ENCODE peak calls at places on chromosome 12, in eight cellular contexts. R, B, U, G, X, I, S and C are unnamed samples.

GRCh38 chr12:2390133-2390532 is 337.3 kb downstream of the CACNA1C start:
- DNase-seq in R (no peak), B (peak), U (no peak), G (no peak), X (no peak), I (no peak), S (no peak), C (no peak)

GRCh38 chr12:85422766-85423165 is 142.7 kb downstream of the ALX1 start:
- DNase-seq in R (no peak), B (no peak), U (no peak), G (no peak), X (peak), I (no peak), S (no peak), C (no peak)

GRCh38 chr12:13692332-13692731 is 289.1 kb downstream of the GRIN2B start:
- DNase-seq in R (no peak), B (no peak), U (no peak), G (no peak), X (no peak), I (no peak), S (no peak), C (no peak)

GRCh38 chr12:91138337-91138905 is 27.1 kb upstream of the LUM start:
- DNase-seq in R (no peak), B (peak), U (no peak), G (no peak), X (no peak), I (peak), S (peak), C (no peak)

GRCh38 chr12:116964004-116964739 is 53.4 kb downstream of the FBXW8 start:
- DNase-seq in R (peak), B (peak), U (no peak), G (no peak), X (no peak), I (no peak), S (no peak), C (no peak)

GRCh38 chr12:75548879-75549278 is 37.5 kb upstream of the KRR1 start:
- DNase-seq in R (no peak), B (no peak), U (no peak), G (no peak), X (no peak), I (no peak), S (no peak), C (no peak)

GRCh38 chr12:115774148-115774905 is 503.2 kb downstream of the MED13L start:
- DNase-seq in R (no peak), B (no peak), U (no peak), G (peak), X (peak), I (no peak), S (no peak), C (no peak)

GRCh38 chr12:81987351-81987750 is 228.2 kb upstream of the PPFIA2 start:
- DNase-seq in R (no peak), B (no peak), U (no peak), G (no peak), X (no peak), I (no peak), S (no peak), C (no peak)

GRCh38 chr12:63935361-63935760 is 90.9 kb downstream of the SRGAP1 start:
- DNase-seq in R (no peak), B (no peak), U (no peak), G (no peak), X (no peak), I (no peak), S (peak), C (no peak)

GRCh38 chr12:6457220-6457945 is 5.5 kb downstream of the TAPBPL start:
- DNase-seq in R (no peak), B (no peak), U (no peak), G (no peak), X (no peak), I (no peak), S (no peak), C (no peak)

GRCh38 chr12:102478416-102479098 is 1.8 kb downstream of the IGF1 start:
- DNase-seq in R (no peak), B (peak), U (no peak), G (no peak), X (no peak), I (no peak), S (no peak), C (no peak)

GRCh38 chr12:114369088-114369487 is 36.9 kb downstream of the TBX5 start:
- DNase-seq in R (no peak), B (no peak), U (no peak), G (no peak), X (no peak), I (no peak), S (peak), C (no peak)

GRCh38 chr12:67237231-67237630 is 31.9 kb upstream of the CAND1 start:
- DNase-seq in R (no peak), B (peak), U (no peak), G (no peak), X (no peak), I (no peak), S (no peak), C (no peak)

GRCh38 chr12:115846516-115846915 is 431.0 kb downstream of the MED13L start:
- DNase-seq in R (no peak), B (peak), U (no peak), G (no peak), X (no peak), I (no peak), S (no peak), C (no peak)

GRCh38 chr12:2137707-2138106 is 84.9 kb downstream of the CACNA1C start:
- DNase-seq in R (no peak), B (no peak), U (no peak), G (no peak), X (no peak), I (no peak), S (peak), C (no peak)

GRCh38 chr12:105574056-105574715 is 243.7 kb downstream of the C12orf75 start:
- DNase-seq in R (no peak), B (no peak), U (no peak), G (no peak), X (no peak), I (no peak), S (no peak), C (no peak)

GRCh38 chr12:109289004-109289403 is 20.1 kb downstream of the FOXN4 start:
- DNase-seq in R (no peak), B (no peak), U (no peak), G (no peak), X (no peak), I (no peak), S (no peak), C (no peak)

GRCh38 chr12:120978296-120979219 is at the start of gene HNF1A:
- DNase-seq in R (no peak), B (no peak), U (no peak), G (no peak), X (peak), I (no peak), S (no peak), C (no peak)

GRCh38 chr12:132343294-132343972 is 14.0 kb upstream of the GALNT9 start:
- DNase-seq in R (no peak), B (no peak), U (no peak), G (no peak), X (no peak), I (no peak), S (no peak), C (no peak)

GRCh38 chr12:47155457-47156166 is 75.9 kb upstream of the AMIGO2 start:
- DNase-seq in R (peak), B (no peak), U (no peak), G (no peak), X (peak), I (no peak), S (peak), C (no peak)

GRCh38 chr12:115709410-115710065 is 568.0 kb downstream of the MED13L start:
- DNase-seq in R (no peak), B (no peak), U (no peak), G (no peak), X (no peak), I (peak), S (peak), C (no peak)

GRCh38 chr12:65522956-65523857 is 244.7 kb downstream of the MSRB3 start:
- DNase-seq in R (peak), B (no peak), U (no peak), G (no peak), X (no peak), I (no peak), S (peak), C (no peak)

GRCh38 chr12:4145990-4146859 is 127.3 kb upstream of the CCND2 start:
- DNase-seq in R (no peak), B (peak), U (no peak), G (no peak), X (no peak), I (no peak), S (no peak), C (no peak)
- H3K4me3 ChIP-seq in R (no peak), B (no peak), U (no peak), G (no peak), X (no peak), I (no peak), S (no peak), C (no peak)

GRCh38 chr12:42756841-42757661 is 167.5 kb upstream of the PRICKLE1 start:
- DNase-seq in R (peak), B (peak), U (no peak), G (peak), X (peak), I (no peak), S (peak), C (no peak)
- H3K4me3 ChIP-seq in R (no peak), B (peak), U (no peak), G (peak), X (no peak), I (no peak), S (no peak), C (no peak)

DNA sequence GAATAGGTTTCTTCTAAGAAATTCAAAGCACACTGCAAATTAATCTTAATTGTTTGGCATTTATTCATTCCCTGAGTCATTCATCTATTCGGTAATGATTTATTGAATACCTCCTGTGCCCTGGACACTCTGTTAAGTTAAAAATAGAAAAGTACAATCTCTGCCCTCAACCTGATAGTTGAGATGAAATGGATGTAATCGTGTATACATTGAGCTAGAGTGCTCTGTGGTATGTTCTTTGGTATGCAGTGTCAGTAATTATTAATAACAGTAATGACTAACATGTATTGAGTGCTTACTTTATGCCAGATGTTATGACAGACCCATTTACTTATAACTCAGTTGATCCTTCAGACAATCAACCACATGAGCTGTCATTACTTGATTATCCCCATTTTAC is 47.6 kb downstream of the UTP20 start:
- DNase-seq in R (no peak), B (no peak), U (no peak), G (no peak), X (no peak), I (no peak), S (no peak), C (no peak)
- H3K4me3 ChIP-seq in R (no peak), B (no peak), U (no peak), G (no peak), X (no peak), I (no peak), S (no peak), C (no peak)

GRCh38 chr12:56874821-56875220 is 59.4 kb downstream of the SDR9C7 start:
- DNase-seq in R (no peak), B (no peak), U (no peak), G (no peak), X (no peak), I (no peak), S (peak), C (no peak)

GRCh38 chr12:56878010-56878339 is 56.2 kb downstream of the SDR9C7 start:
- DNase-seq in R (no peak), B (no peak), U (no peak), G (no peak), X (peak), I (no peak), S (peak), C (no peak)

GRCh38 chr12:56872366-56872765 is 61.8 kb downstream of the SDR9C7 start:
- DNase-seq in R (peak), B (no peak), U (no peak), G (no peak), X (no peak), I (no peak), S (no peak), C (no peak)

GRCh38 chr12:56877195-56878009 is 56.8 kb downstream of the SDR9C7 start:
- DNase-seq in R (no peak), B (no peak), U (no peak), G (no peak), X (no peak), I (no peak), S (no peak), C (no peak)

GRCh38 chr12:56873382-56873781 is 60.8 kb downstream of the SDR9C7 start:
- DNase-seq in R (no peak), B (no peak), U (no peak), G (no peak), X (no peak), I (no peak), S (no peak), C (no peak)
- H3K4me3 ChIP-seq in R (no peak), B (no peak), U (no peak), G (no peak), X (no peak), I (no peak), S (no peak), C (no peak)

DNA sequence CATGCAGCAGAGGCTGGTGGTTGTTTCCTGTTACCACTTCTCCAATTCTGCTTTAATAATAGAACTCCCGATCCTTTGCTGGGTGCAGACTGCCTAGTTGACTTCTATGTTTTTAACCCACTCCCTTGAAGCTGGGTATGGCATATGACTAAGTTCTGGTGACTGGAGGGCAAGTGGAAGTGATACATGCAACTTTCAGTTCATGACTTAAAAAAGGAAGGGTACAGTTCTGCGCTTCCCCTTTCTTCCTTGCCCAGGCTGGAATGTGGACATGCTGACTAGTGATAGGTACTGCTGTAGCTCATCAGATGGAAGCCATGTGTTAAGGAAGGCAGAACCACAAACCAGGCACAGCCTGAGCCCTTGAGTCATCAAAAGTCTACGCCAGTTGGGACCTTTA is 2.4 kb upstream of the A2M start:
- DNase-seq in R (no peak), B (no peak), U (no peak), G (no peak), X (no peak), I (no peak), S (no peak), C (no peak)
- H3K4me3 ChIP-seq in R (no peak), B (no peak), U (no peak), G (no peak), X (no peak), I (no peak), S (no peak), C (no peak)